ENCODE peak calls at places on chromosomes 2 and 18, in ten cellular contexts. K, T, U, E, A, R, W, H, Q and Y are unnamed samples. For H3K36me3, the result is how much of the 10 kb centered on the place peaks cover.

GRCh38 chr2:139685590-139685989 is 905.4 kb upstream of the NXPH2 start:
- DNase-seq in K (no peak), T (no peak), U (no peak), E (no peak), A (no peak), R (no peak), W (no peak), H (peak), Q (no peak), Y (no peak)

GRCh38 chr2:182068811-182069210 is 83.2 kb downstream of the PPP1R1C start:
- DNase-seq in K (no peak), T (no peak), U (peak), E (no peak), A (no peak), R (no peak), W (no peak), H (peak), Q (no peak), Y (no peak)

GRCh38 chr2:42100696-42101585 is 53.1 kb downstream of the PKDCC start:
- DNase-seq in K (peak), T (no peak), U (peak), E (peak), A (peak), R (no peak), W (no peak), H (peak), Q (peak), Y (no peak)

GRCh38 chr2:48427552-48427951 is 102.4 kb upstream of the STON1 start:
- DNase-seq in K (no peak), T (no peak), U (no peak), E (no peak), A (no peak), R (no peak), W (no peak), H (no peak), Q (no peak), Y (no peak)

GRCh38 chr2:214376631-214377624 is 33.9 kb upstream of the VWC2L start:
- DNase-seq in K (no peak), T (no peak), U (peak), E (no peak), A (no peak), R (no peak), W (no peak), H (no peak), Q (no peak), Y (no peak)

GRCh38 chr2:10658914-10659257 is 30.9 kb downstream of the NOL10 start:
- DNase-seq in K (no peak), T (no peak), U (peak), E (no peak), A (no peak), R (no peak), W (no peak), H (no peak), Q (no peak), Y (no peak)

GRCh38 chr2:118492335-118492734 is 355.1 kb downstream of the EN1 start:
- DNase-seq in K (no peak), T (no peak), U (peak), E (no peak), A (no peak), R (no peak), W (no peak), H (no peak), Q (no peak), Y (no peak)

GRCh38 chr18:69708844-69709243 is 238.8 kb downstream of the CD226 start:
- DNase-seq in K (no peak), T (no peak), U (no peak), E (no peak), A (no peak), R (no peak), W (no peak), H (no peak), Q (no peak), Y (no peak)

GRCh38 chr2:132949108-132949507 is 279.1 kb upstream of the LYPD1 start:
- DNase-seq in K (no peak), T (no peak), U (no peak), E (no peak), A (no peak), R (no peak), W (no peak), H (no peak), Q (no peak), Y (no peak)

GRCh38 chr2:5140367-5140766 is 551.8 kb upstream of the SOX11 start:
- DNase-seq in K (no peak), T (no peak), U (peak), E (no peak), A (no peak), R (no peak), W (no peak), H (no peak), Q (no peak), Y (no peak)

GRCh38 chr2:85678794-85679672 is 11.0 kb upstream of the SFTPB start:
- DNase-seq in K (peak), T (peak), U (peak), E (peak), A (peak), R (peak), W (peak), H (peak), Q (peak), Y (peak)

GRCh38 chr2:147989809-147990403 is 30.6 kb downstream of the ORC4 start:
- DNase-seq in K (no peak), T (peak), U (peak), E (peak), A (no peak), R (peak), W (no peak), H (peak), Q (peak), Y (no peak)

GRCh38 chr2:6704077-6704476 is 161.6 kb downstream of the CMPK2 start:
- DNase-seq in K (no peak), T (no peak), U (no peak), E (no peak), A (no peak), R (no peak), W (no peak), H (no peak), Q (no peak), Y (no peak)

DNA sequence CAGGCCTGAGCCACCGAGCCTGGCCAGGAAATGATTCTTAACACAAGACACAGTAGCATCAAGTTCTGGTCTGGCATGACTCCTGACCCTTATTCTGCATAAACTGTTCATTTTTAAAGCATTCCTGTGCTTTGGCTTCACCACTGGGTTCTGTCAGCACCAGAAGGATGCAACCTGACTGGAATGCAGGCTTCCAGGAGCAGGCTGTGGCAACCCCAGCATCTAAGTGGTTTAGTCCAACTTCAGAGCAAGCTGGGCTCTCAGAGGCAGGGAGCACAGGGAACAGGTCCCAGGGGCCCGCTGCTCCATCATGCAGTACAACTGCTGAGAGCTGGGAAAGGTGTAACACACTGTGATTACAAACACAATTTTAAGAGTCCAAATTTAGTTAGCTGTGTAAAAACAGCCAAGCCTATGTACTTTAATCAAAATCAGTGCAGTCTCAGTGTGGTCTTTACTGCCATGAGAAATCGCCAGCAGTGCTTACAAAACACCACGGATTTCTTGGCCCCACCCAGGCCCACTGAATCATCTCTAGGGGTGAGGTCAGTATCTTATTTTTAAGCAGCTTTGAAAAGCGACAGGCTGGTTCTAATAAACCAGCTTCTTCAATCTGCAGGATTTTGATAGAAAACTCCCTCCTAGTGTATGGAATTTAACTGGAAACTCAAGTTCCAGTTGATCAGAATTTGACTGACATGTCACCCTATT is 44.4 kb upstream of the TMEM182 start:
- DNase-seq in K (no peak), T (no peak), U (peak), E (no peak), A (no peak), R (no peak), W (no peak), H (no peak), Q (no peak), Y (no peak)
- H3K36me3 ChIP-seq in K (under half), T (under half), U (under half), E (under half), A (half or more), R (under half), W (under half), H (under half), Q (under half), Y (under half)

GRCh38 chr2:239130041-239130440 is 270.8 kb downstream of the HDAC4 start:
- DNase-seq in K (no peak), T (no peak), U (no peak), E (no peak), A (no peak), R (no peak), W (no peak), H (no peak), Q (no peak), Y (no peak)
- H3K36me3 ChIP-seq in K (under half), T (under half), U (under half), E (under half), A (half or more), R (under half), W (under half), H (under half), Q (under half), Y (half or more)

DNA sequence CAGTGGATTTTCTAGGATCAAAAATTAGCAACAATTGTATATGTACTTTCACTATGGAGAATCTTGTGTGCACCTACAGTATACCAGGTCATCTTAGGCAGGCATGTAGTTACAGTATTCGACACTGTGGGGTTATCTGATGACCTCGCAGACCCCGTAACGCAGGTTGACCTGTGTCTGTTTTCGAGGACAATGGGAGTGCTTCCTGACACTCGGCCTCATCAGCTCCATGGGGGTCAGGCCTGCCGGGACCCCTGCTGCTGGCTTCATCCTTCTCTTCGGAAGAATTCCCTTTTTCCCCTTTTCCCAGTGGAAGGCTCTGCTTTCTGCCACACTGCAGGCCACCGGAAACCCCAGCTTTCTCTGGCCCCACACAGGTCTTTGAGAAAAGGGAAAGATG is 102.8 kb upstream of the TMEM18 start:
- DNase-seq in K (no peak), T (no peak), U (no peak), E (no peak), A (no peak), R (no peak), W (no peak), H (peak), Q (no peak), Y (no peak)
- H3K36me3 ChIP-seq in K (under half), T (under half), U (under half), E (under half), A (under half), R (under half), W (under half), H (under half), Q (under half), Y (under half)

DNA sequence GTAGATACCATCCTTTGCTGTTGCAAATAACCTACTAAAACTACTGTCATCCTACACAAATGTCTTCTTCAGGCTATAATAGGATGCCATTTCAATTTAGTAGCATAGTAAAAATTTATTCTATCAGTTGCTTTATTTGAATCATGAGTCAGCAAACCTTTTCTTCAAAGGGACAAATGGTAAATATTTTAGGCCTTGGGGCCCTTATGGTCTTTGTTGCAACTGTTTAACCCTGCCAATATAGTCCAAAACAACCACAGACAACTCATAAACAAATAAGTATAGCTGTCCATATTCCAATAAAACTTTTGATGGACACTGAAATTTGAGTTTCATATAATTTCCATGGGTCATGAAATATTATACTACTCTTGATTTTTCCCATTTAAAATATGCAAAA is 54.0 kb upstream of the CCBE1 start:
- DNase-seq in K (no peak), T (no peak), U (peak), E (no peak), A (no peak), R (no peak), W (no peak), H (no peak), Q (no peak), Y (no peak)
- H3K36me3 ChIP-seq in K (under half), T (under half), U (under half), E (under half), A (under half), R (under half), W (under half), H (under half), Q (under half), Y (under half)

GRCh38 chr2:45975752-45976517 is 321.3 kb upstream of the EPAS1 start:
- DNase-seq in K (no peak), T (no peak), U (no peak), E (no peak), A (no peak), R (no peak), W (no peak), H (no peak), Q (no peak), Y (no peak)
- H3K36me3 ChIP-seq in K (under half), T (under half), U (under half), E (under half), A (under half), R (under half), W (under half), H (under half), Q (under half), Y (under half)

GRCh38 chr18:79456105-79456980 is 60.6 kb downstream of the NFATC1 start:
- DNase-seq in K (no peak), T (no peak), U (no peak), E (no peak), A (no peak), R (no peak), W (no peak), H (no peak), Q (no peak), Y (no peak)

GRCh38 chr18:79454034-79454735 is 58.5 kb downstream of the NFATC1 start:
- DNase-seq in K (no peak), T (no peak), U (no peak), E (no peak), A (no peak), R (no peak), W (peak), H (no peak), Q (no peak), Y (no peak)

GRCh38 chr18:79457239-79457638 is 61.5 kb downstream of the NFATC1 start:
- DNase-seq in K (no peak), T (no peak), U (no peak), E (no peak), A (no peak), R (no peak), W (no peak), H (no peak), Q (no peak), Y (no peak)

GRCh38 chr18:79452991-79453645 is 57.4 kb downstream of the NFATC1 start:
- DNase-seq in K (no peak), T (no peak), U (no peak), E (no peak), A (no peak), R (no peak), W (no peak), H (no peak), Q (no peak), Y (no peak)

GRCh38 chr18:79455261-79455660 is 59.5 kb downstream of the NFATC1 start:
- DNase-seq in K (no peak), T (no peak), U (no peak), E (no peak), A (no peak), R (no peak), W (no peak), H (no peak), Q (no peak), Y (no peak)
- H3K36me3 ChIP-seq in K (under half), T (under half), U (under half), E (under half), A (under half), R (under half), W (under half), H (under half), Q (under half), Y (under half)

DNA sequence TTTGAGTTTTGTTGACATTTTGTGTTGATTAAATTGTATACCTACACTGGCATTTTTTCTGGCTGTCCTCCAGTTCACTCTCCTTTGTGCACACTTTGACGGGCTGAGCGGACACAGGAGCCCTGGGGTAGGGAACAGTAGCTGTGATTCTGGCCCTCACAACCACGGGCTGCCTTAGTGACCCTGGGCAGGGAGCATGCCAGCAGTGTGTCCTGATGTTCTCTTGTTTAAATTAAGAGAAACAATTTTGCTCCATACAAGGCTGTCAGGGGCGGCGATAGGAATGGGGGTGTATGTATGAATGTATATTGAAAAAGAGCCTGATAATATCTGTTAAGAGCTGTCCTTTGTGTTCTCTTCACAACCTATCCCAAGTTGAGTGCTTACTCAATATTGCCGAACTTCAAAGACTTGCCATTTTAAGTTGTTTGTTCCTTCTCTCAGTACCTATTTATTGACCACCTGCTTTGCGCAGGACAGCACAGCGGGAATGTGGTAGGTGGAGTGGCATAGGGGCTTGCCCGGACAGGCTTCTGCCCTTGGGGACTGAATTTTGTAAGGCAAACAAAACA is 103.7 kb upstream of the EML6 start:
- DNase-seq in K (no peak), T (peak), U (no peak), E (no peak), A (peak), R (no peak), W (no peak), H (no peak), Q (no peak), Y (no peak)
- H3K36me3 ChIP-seq in K (under half), T (half or more), U (half or more), E (under half), A (half or more), R (under half), W (under half), H (under half), Q (under half), Y (under half)